ENCODE peak calls at places on chromosomes 13 and 19, in seven cellular contexts. D is tibial artery, A is Calu3, Q is lung, K is transverse colon, S is DMS 273 treated with DMSO at 0.1 percent for 48 hours, C is osteoblast. Y is an unnamed sample.

GRCh38 chr13:31046711-31047279 is 114.3 kb downstream of the TEX26 start:
- DNase-seq in D (no peak), A (no peak), Q (no peak), K (peak), S (no peak), C (no peak), Y (no peak)

GRCh38 chr13:21075303-21076264 is 14.2 kb upstream of the LATS2 start:
- DNase-seq in D (no peak), A (peak), Q (no peak), K (no peak), S (no peak), C (peak), Y (no peak)

GRCh38 chr19:30360378-30361106 is 11.6 kb upstream of the ZNF536 start:
- DNase-seq in D (no peak), A (no peak), Q (no peak), K (no peak), S (no peak), C (peak), Y (no peak)

GRCh38 chr19:4807188-4807587 is 15.7 kb downstream of the FEM1A start:
- DNase-seq in D (peak), A (no peak), Q (no peak), K (peak), S (no peak), C (no peak), Y (peak)

GRCh38 chr13:48448963-48449614 is 36.2 kb upstream of the LPAR6 start:
- DNase-seq in D (no peak), A (no peak), Q (no peak), K (no peak), S (no peak), C (no peak), Y (peak)

GRCh38 chr13:50708461-50708860 is 135.0 kb downstream of the DLEU7 start:
- DNase-seq in D (no peak), A (no peak), Q (no peak), K (no peak), S (no peak), C (no peak), Y (peak)

GRCh38 chr19:42111384-42111783 is 20.9 kb downstream of the POU2F2 start:
- DNase-seq in D (no peak), A (no peak), Q (no peak), K (no peak), S (no peak), C (peak), Y (no peak)

GRCh38 chr19:18109731-18110671 is 12.4 kb downstream of the MAST3 start:
- DNase-seq in D (peak), A (peak), Q (peak), K (peak), S (no peak), C (peak), Y (peak)

GRCh38 chr13:103388839-103389238 is 322.6 kb upstream of the SLC10A2 start:
- DNase-seq in D (no peak), A (no peak), Q (no peak), K (no peak), S (no peak), C (no peak), Y (no peak)

GRCh38 chr19:44658069-44658727 is 13.1 kb upstream of the CEACAM19 start:
- DNase-seq in D (no peak), A (no peak), Q (no peak), K (no peak), S (no peak), C (peak), Y (no peak)

GRCh38 chr19:2578911-2579677 is 103.2 kb downstream of the GADD45B start:
- DNase-seq in D (peak), A (peak), Q (peak), K (peak), S (peak), C (peak), Y (peak)

GRCh38 chr13:109720758-109721184 is 65.6 kb downstream of the IRS2 start:
- DNase-seq in D (no peak), A (no peak), Q (no peak), K (no peak), S (no peak), C (no peak), Y (no peak)

GRCh38 chr19:49073514-49074378 is 1.2 kb upstream of the KCNA7 start:
- DNase-seq in D (no peak), A (peak), Q (no peak), K (no peak), S (no peak), C (peak), Y (peak)

GRCh38 chr19:43839139-43839538 is 12.0 kb downstream of the ZNF283 start:
- DNase-seq in D (no peak), A (no peak), Q (no peak), K (no peak), S (no peak), C (no peak), Y (no peak)

GRCh38 chr13:41232715-41233114 is 30.7 kb downstream of the MTRF1 start:
- DNase-seq in D (no peak), A (no peak), Q (no peak), K (no peak), S (no peak), C (no peak), Y (no peak)

GRCh38 chr19:45404557-45405434 is at the start of gene PPP1R13L:
- DNase-seq in D (peak), A (peak), Q (peak), K (peak), S (no peak), C (peak), Y (no peak)

GRCh38 chr13:109869312-109870237 is 83.2 kb upstream of the IRS2 start:
- DNase-seq in D (peak), A (no peak), Q (peak), K (peak), S (peak), C (no peak), Y (no peak)

GRCh38 chr19:18089726-18090125 is 3.0 kb upstream of the IL12RB1 start:
- DNase-seq in D (no peak), A (no peak), Q (no peak), K (no peak), S (no peak), C (no peak), Y (no peak)

GRCh38 chr13:94312511-94313191 is 166.8 kb downstream of the DCT start:
- DNase-seq in D (no peak), A (no peak), Q (no peak), K (no peak), S (peak), C (no peak), Y (no peak)

GRCh38 chr19:18274776-18275356 is 614 bp upstream of the IQCN start:
- DNase-seq in D (peak), A (peak), Q (peak), K (peak), S (no peak), C (peak), Y (peak)

GRCh38 chr13:97140611-97141010 is 81.5 kb upstream of the MBNL2 start:
- DNase-seq in D (no peak), A (no peak), Q (no peak), K (no peak), S (no peak), C (no peak), Y (no peak)

GRCh38 chr13:82477436-82477835 is 1404.8 kb downstream of the SLITRK1 start:
- DNase-seq in D (no peak), A (no peak), Q (no peak), K (no peak), S (no peak), C (no peak), Y (peak)

GRCh38 chr19:7923295-7924191 is 2.4 kb downstream of the CTXN1 start:
- DNase-seq in D (no peak), A (no peak), Q (no peak), K (no peak), S (no peak), C (peak), Y (peak)

GRCh38 chr13:111065698-111066097 is 49.4 kb upstream of the ARHGEF7 start:
- DNase-seq in D (no peak), A (no peak), Q (peak), K (no peak), S (no peak), C (no peak), Y (no peak)

GRCh38 chr19:33914599-33914998 is 117.9 kb downstream of the KCTD15 start:
- DNase-seq in D (no peak), A (no peak), Q (no peak), K (no peak), S (no peak), C (no peak), Y (no peak)

GRCh38 chr13:51764184-51765141 is 39.5 kb downstream of the DHRS12 start:
- DNase-seq in D (peak), A (peak), Q (no peak), K (peak), S (no peak), C (peak), Y (no peak)

GRCh38 chr19:16603090-16603489 is 24.9 kb downstream of the MED26 start:
- DNase-seq in D (no peak), A (no peak), Q (no peak), K (no peak), S (no peak), C (peak), Y (no peak)

GRCh38 chr19:15149704-15150103 is 42.5 kb downstream of the SYDE1 start:
- DNase-seq in D (no peak), A (no peak), Q (no peak), K (no peak), S (no peak), C (no peak), Y (peak)

GRCh38 chr13:98739023-98739422 is 13.4 kb downstream of the SLC15A1 start:
- DNase-seq in D (no peak), A (no peak), Q (no peak), K (no peak), S (no peak), C (no peak), Y (no peak)

GRCh38 chr13:67069117-67069767 is 160.9 kb downstream of the PCDH9 start:
- DNase-seq in D (no peak), A (no peak), Q (no peak), K (no peak), S (no peak), C (no peak), Y (no peak)

GRCh38 chr19:39676004-39676403 is 20.3 kb downstream of the LGALS16 start:
- DNase-seq in D (no peak), A (no peak), Q (no peak), K (no peak), S (no peak), C (no peak), Y (no peak)

GRCh38 chr13:48817166-48817802 is 158.4 kb upstream of the FNDC3A start:
- DNase-seq in D (no peak), A (no peak), Q (no peak), K (no peak), S (no peak), C (no peak), Y (no peak)

GRCh38 chr13:40096357-40096911 is 441.0 kb downstream of the COG6 start:
- DNase-seq in D (no peak), A (no peak), Q (no peak), K (no peak), S (no peak), C (no peak), Y (no peak)